ENCODE peak calls at places on chromosomes 13 and 19, in six cellular contexts. V is thoracic aorta, F is IMR-90, K is heart right ventricle, O is adrenal gland, N is astrocyte. B is an unnamed sample.

GRCh38 chr19:45238556-45238955 is 6.7 kb downstream of the EXOC3L2 start:
- DNase-seq in K (no peak), F (no peak), O (no peak), V (no peak), N (no peak), B (no peak)

GRCh38 chr13:45749026-45749759 is 47.1 kb downstream of the CBY2 start:
- DNase-seq in K (no peak), O (no peak), N (no peak), V (no peak), F (no peak), B (no peak)

GRCh38 chr19:31349160-31349881 is at the start of gene TSHZ3:
- DNase-seq in K (peak), N (peak), V (no peak), F (peak), O (peak), B (peak)

GRCh38 chr13:39336207-39336606 is 266.8 kb downstream of the LHFPL6 start:
- DNase-seq in K (no peak), V (no peak), N (no peak), O (no peak), F (no peak), B (no peak)

GRCh38 chr19:19549804-19550453 is 11.9 kb downstream of the CILP2 start:
- DNase-seq in K (no peak), F (no peak), V (no peak), N (no peak), O (no peak), B (no peak)

GRCh38 chr19:41409288-41409687 is 11.7 kb downstream of the BCKDHA start:
- DNase-seq in N (peak), K (no peak), O (no peak), V (no peak), F (peak), B (no peak)

GRCh38 chr13:78160793-78161192 is 242.2 kb upstream of the EDNRB start:
- DNase-seq in F (peak), K (no peak), N (peak), O (no peak), V (no peak), B (no peak)

GRCh38 chr13:112688560-112689497 is 1.0 kb upstream of the ATP11A start:
- DNase-seq in V (no peak), O (no peak), K (no peak), F (no peak), N (no peak), B (peak)

GRCh38 chr19:1251233-1251502 is 2.8 kb downstream of the MIDN start:
- DNase-seq in N (no peak), V (no peak), O (peak), F (peak), K (no peak), B (no peak)

GRCh38 chr13:99610702-99611289 is 109.5 kb downstream of the TM9SF2 start:
- DNase-seq in V (no peak), O (no peak), N (no peak), K (no peak), F (no peak), B (peak)

GRCh38 chr19:19211499-19212432 is at the start of gene NCAN:
- DNase-seq in F (no peak), N (no peak), O (no peak), K (no peak), V (no peak), B (no peak)

GRCh38 chr19:29233591-29233990 is 20.6 kb upstream of the UQCRFS1 start:
- DNase-seq in N (no peak), V (no peak), K (no peak), O (no peak), F (no peak), B (no peak)

GRCh38 chr19:19204181-19204580 is 967 bp upstream of the NR2C2AP start:
- DNase-seq in V (no peak), O (no peak), K (no peak), F (no peak), N (no peak), B (no peak)

GRCh38 chr13:108220042-108220441 is 1.9 kb downstream of the ABHD13 start:
- DNase-seq in K (no peak), V (no peak), O (no peak), F (no peak), N (no peak), B (no peak)

GRCh38 chr13:73870970-73871935 is 263.0 kb downstream of the KLF12 start:
- DNase-seq in V (no peak), N (peak), F (peak), K (no peak), O (no peak), B (no peak)

GRCh38 chr13:47934371-47934770 is 66.7 kb downstream of the SUCLA2 start:
- DNase-seq in K (no peak), O (no peak), V (no peak), N (peak), F (no peak), B (no peak)

GRCh38 chr13:47929156-47929555 is 71.9 kb downstream of the SUCLA2 start:
- DNase-seq in N (peak), K (no peak), V (no peak), O (no peak), F (peak), B (no peak)

GRCh38 chr13:47930649-47931165 is 70.4 kb downstream of the SUCLA2 start:
- DNase-seq in V (no peak), F (no peak), K (no peak), N (no peak), O (no peak), B (no peak)

GRCh38 chr13:47932953-47933687 is 68.0 kb downstream of the SUCLA2 start:
- DNase-seq in K (no peak), O (no peak), V (no peak), N (no peak), F (no peak), B (peak)

DNA sequence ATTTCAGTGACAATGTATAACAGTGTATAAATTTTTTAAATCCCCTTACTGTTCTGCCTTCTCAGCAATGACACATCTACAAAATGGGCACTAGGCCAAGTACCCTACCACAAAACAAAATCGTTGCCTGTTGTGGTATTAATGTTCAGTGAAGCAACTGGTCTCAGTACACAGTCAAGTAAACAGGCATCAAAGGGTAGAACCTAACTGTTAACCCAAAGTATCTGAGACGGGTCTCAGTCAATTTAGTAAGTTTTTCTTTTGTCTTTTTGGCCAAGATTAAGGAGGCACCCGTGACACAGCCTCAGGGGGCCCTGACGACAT is 67.4 kb downstream of the SUCLA2 start:
- DNase-seq in F (peak), N (peak), V (no peak), K (no peak), O (no peak), B (peak)
- H3K27ac ChIP-seq in F (no peak), N (no peak), V (no peak), K (no peak), O (no peak), B (peak)

GRCh38 chr13:68666774-68667397 is 1436.8 kb upstream of the PCDH9 start:
- DNase-seq in O (no peak), V (no peak), F (no peak), N (no peak), K (no peak), B (no peak)

DNA sequence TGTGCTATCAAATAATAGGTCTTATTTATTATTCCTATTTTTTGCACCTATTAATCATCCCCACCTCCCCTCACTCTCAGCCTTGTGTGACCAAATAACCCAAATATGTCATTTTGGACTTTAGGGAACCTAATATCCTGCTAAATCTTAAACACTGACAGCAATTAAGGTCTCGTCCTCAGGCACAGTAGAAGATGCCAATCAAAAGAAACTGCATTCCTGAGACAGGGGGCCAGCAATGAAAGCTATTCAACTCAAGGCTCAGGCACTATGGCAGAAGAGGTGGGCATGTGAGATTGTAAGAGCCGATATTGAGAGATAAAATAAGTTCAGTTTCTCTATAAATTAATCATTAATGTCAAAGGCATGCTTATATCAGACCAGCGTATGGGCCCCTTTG is 1437.7 kb upstream of the PCDH9 start:
- DNase-seq in K (no peak), V (no peak), O (no peak), F (no peak), N (no peak), B (no peak)
- TF ChIP-seq CTCF in K (no peak), V (no peak), O (no peak), F (no peak), N (no peak), B (no peak)

DNA sequence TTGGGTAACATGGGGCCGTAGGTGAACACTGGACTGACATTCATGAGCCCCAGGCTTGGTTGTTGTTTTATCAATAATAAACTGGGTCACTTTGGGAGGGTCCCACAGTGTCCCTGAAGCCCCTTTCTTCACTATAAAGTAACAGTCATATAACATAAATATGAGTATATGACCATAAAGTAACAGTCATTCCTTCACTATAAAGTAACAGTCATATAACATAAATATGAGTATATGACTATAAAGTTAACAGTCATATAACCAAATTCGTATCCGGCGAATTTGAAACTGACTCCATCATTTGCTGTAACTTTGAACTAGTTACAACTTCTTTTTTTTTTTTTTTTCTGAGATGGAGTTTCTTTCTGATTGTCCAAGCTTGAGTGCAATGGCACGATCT is 210.3 kb downstream of the KATNAL1 start:
- DNase-seq in N (no peak), V (no peak), K (no peak), O (no peak), F (no peak), B (no peak)
- H3K27ac ChIP-seq in N (no peak), V (no peak), K (no peak), O (no peak), F (no peak), B (no peak)

GRCh38 chr19:13033244-13033643 is 38.0 kb downstream of the NFIX start:
- DNase-seq in K (no peak), O (no peak), V (no peak), N (no peak), F (no peak), B (no peak)
- TF ChIP-seq CTCF in K (peak), O (no peak), V (no peak), N (no peak), F (peak), B (no peak)

GRCh38 chr19:17947815-17948473 is 15.1 kb downstream of the CCDC124 start:
- DNase-seq in O (peak), F (peak), K (peak), V (peak), N (peak), B (peak)
- H3K27ac ChIP-seq in O (no peak), F (no peak), K (peak), V (no peak), N (no peak), B (no peak)